ENCODE peak calls at places on chromosome X, in four cellular contexts. One of them, this sample, is unnamed.

GRCh38 chrX:120499301-120500097 is 30.4 kb upstream of the LAMP2 start:
- DNase-seq in CD4-positive, alpha-beta memory T cell: no peak
- DNase-seq in Calu3: no peak
- DNase-seq in tibial artery: no peak
- DNase-seq in this sample: no peak

GRCh38 chrX:110399497-110399896 is 40.8 kb downstream of the RTL9 start:
- DNase-seq in CD4-positive, alpha-beta memory T cell: no peak
- DNase-seq in tibial artery: no peak
- DNase-seq in Calu3: no peak
- DNase-seq in this sample: no peak

GRCh38 chrX:122641826-122642225 is 542.3 kb upstream of the GRIA3 start:
- DNase-seq in CD4-positive, alpha-beta memory T cell: no peak
- DNase-seq in tibial artery: no peak
- DNase-seq in Calu3: no peak
- DNase-seq in this sample: no peak

GRCh38 chrX:131273024-131273423 is 16.1 kb downstream of the IGSF1 start:
- DNase-seq in Calu3: no peak
- DNase-seq in tibial artery: no peak
- DNase-seq in CD4-positive, alpha-beta memory T cell: no peak
- DNase-seq in this sample: no peak

GRCh38 chrX:7170903-7171302 is 22.9 kb upstream of the PUDP start:
- DNase-seq in tibial artery: no peak
- DNase-seq in CD4-positive, alpha-beta memory T cell: peak; percentile 18
- DNase-seq in Calu3: peak; percentile 10
- DNase-seq in this sample: no peak

GRCh38 chrX:34638116-34638515 is 19.0 kb downstream of the TMEM47 start:
- DNase-seq in CD4-positive, alpha-beta memory T cell: no peak
- DNase-seq in Calu3: no peak
- DNase-seq in tibial artery: no peak
- DNase-seq in this sample: no peak

GRCh38 chrX:103367502-103367901 is 8.8 kb upstream of the BEX3 start:
- DNase-seq in tibial artery: no peak
- DNase-seq in Calu3: no peak
- DNase-seq in CD4-positive, alpha-beta memory T cell: no peak
- DNase-seq in this sample: no peak

GRCh38 chrX:70313503-70313902 is 23.6 kb downstream of the KIF4A start:
- DNase-seq in CD4-positive, alpha-beta memory T cell: no peak
- DNase-seq in tibial artery: no peak
- DNase-seq in Calu3: no peak
- DNase-seq in this sample: no peak

GRCh38 chrX:143536176-143536575 is 18.9 kb upstream of the SPANXN3 start:
- DNase-seq in Calu3: no peak
- DNase-seq in CD4-positive, alpha-beta memory T cell: no peak
- DNase-seq in tibial artery: no peak
- DNase-seq in this sample: peak; percentile 14

This sample was measured in gastrocnemius medialis.